ENCODE peak calls at places on chromosomes 5 and 9, in eight cellular contexts. E is CD4-positive, alpha-beta memory T cell; H is Peyer's patch; M is substantia nigra; O is aorta; J is SK-N-SH; I is CD4-positive, CD25-positive, alpha-beta regulatory T cell; B is neuronal stem cell. V is an unnamed sample.

GRCh38 chr9:116435706-116436105 is 251.4 kb upstream of the TRIM32 start:
- DNase-seq in E (no peak), B (no peak), J (no peak), M (no peak), I (no peak), H (no peak), O (no peak), V (no peak)

GRCh38 chr9:126169736-126170135 is 156.9 kb upstream of the MVB12B start:
- DNase-seq in M (no peak), J (no peak), O (no peak), E (no peak), B (no peak), I (no peak), H (no peak), V (no peak)

GRCh38 chr9:130785940-130786500 is 49.0 kb upstream of the ABL1 start:
- DNase-seq in J (peak), I (no peak), H (no peak), O (no peak), M (no peak), B (no peak), E (no peak), V (no peak)

GRCh38 chr5:117077142-117077541 is 502.5 kb upstream of the SEMA6A start:
- DNase-seq in E (no peak), M (no peak), J (no peak), I (no peak), B (no peak), H (no peak), O (no peak), V (no peak)

GRCh38 chr5:28788954-28789353 is 1750.6 kb upstream of the CDH9 start:
- DNase-seq in I (no peak), E (no peak), B (no peak), O (no peak), J (no peak), H (no peak), M (no peak), V (no peak)

GRCh38 chr9:3894764-3895163 is 369.0 kb upstream of the RFX3 start:
- DNase-seq in B (no peak), J (no peak), I (no peak), E (no peak), M (no peak), H (no peak), O (no peak), V (peak)

GRCh38 chr5:16673241-16673998 is 56.6 kb upstream of the RETREG1 start:
- DNase-seq in O (no peak), H (no peak), E (peak), M (no peak), B (no peak), J (no peak), I (peak), V (no peak)

GRCh38 chr5:54159153-54159836 is 151.1 kb downstream of the ARL15 start:
- DNase-seq in J (no peak), B (no peak), I (no peak), M (no peak), H (no peak), E (no peak), O (no peak), V (no peak)

GRCh38 chr5:27241564-27242257 is 203.3 kb upstream of the CDH9 start:
- DNase-seq in E (no peak), J (no peak), I (no peak), H (no peak), M (no peak), O (no peak), B (no peak), V (peak)

GRCh38 chr5:39420482-39421145 is 4.2 kb downstream of the DAB2 start:
- DNase-seq in H (no peak), O (peak), I (no peak), M (no peak), B (no peak), J (no peak), E (no peak), V (no peak)

GRCh38 chr5:167783145-167783817 is 508.2 kb upstream of the WWC1 start:
- DNase-seq in M (no peak), H (no peak), B (no peak), I (no peak), E (no peak), J (no peak), O (no peak), V (peak)

GRCh38 chr9:76323481-76323880 is 70.7 kb downstream of the RFK start:
- DNase-seq in H (no peak), B (no peak), I (no peak), E (no peak), O (no peak), J (no peak), M (no peak), V (no peak)

GRCh38 chr9:135213566-135213965 is 126.1 kb downstream of the OLFM1 start:
- DNase-seq in O (no peak), H (peak), B (no peak), M (no peak), J (no peak), E (no peak), I (no peak), V (no peak)

GRCh38 chr5:111953351-111954127 is 196.5 kb upstream of the NREP start:
- DNase-seq in H (no peak), B (no peak), E (no peak), I (no peak), J (no peak), O (no peak), M (no peak), V (peak)

GRCh38 chr9:77440057-77440456 is 208.1 kb downstream of the GNA14 start:
- DNase-seq in B (no peak), J (peak), O (no peak), I (no peak), H (no peak), E (no peak), M (peak), V (no peak)

GRCh38 chr5:167296056-167296455 is 995.4 kb upstream of the WWC1 start:
- DNase-seq in H (no peak), B (no peak), E (no peak), M (no peak), J (no peak), O (no peak), I (no peak), V (no peak)

GRCh38 chr9:128193469-128194096 is 2.2 kb upstream of the CIZ1 start:
- DNase-seq in B (no peak), O (no peak), H (no peak), J (no peak), M (no peak), E (no peak), I (peak), V (no peak)

GRCh38 chr9:109556786-109557185 is 58.7 kb upstream of the PTPN3 start:
- DNase-seq in E (no peak), I (no peak), O (no peak), B (no peak), H (no peak), M (no peak), J (no peak), V (no peak)

GRCh38 chr9:137247135-137247915 is 3.8 kb upstream of the STPG3 start:
- DNase-seq in O (no peak), E (no peak), J (no peak), I (no peak), H (no peak), B (no peak), M (no peak), V (no peak)

GRCh38 chr9:137312852-137313325 is 10.8 kb upstream of the NRARP start:
- DNase-seq in J (peak), H (peak), M (no peak), B (no peak), I (no peak), O (peak), E (no peak), V (no peak)

GRCh38 chr9:28073278-28073677 is 500.0 kb upstream of the C9orf72 start:
- DNase-seq in E (no peak), J (peak), M (no peak), H (no peak), B (peak), O (no peak), I (peak), V (no peak)

GRCh38 chr5:166781729-166782128 is 1509.7 kb upstream of the WWC1 start:
- DNase-seq in M (no peak), O (no peak), I (no peak), E (no peak), B (peak), H (no peak), J (peak), V (no peak)

GRCh38 chr5:34585601-34586104 is 70.5 kb upstream of the RAI14 start:
- DNase-seq in E (no peak), M (no peak), H (no peak), O (no peak), J (no peak), B (no peak), I (no peak), V (no peak)

GRCh38 chr5:154058055-154059038 is 19.6 kb downstream of the MFAP3 start:
- DNase-seq in J (no peak), E (no peak), O (no peak), H (no peak), M (no peak), B (no peak), I (no peak), V (no peak)

GRCh38 chr5:137316346-137316736 is 182.8 kb downstream of the SPOCK1 start:
- DNase-seq in H (no peak), M (no peak), O (no peak), B (no peak), E (no peak), I (no peak), J (no peak), V (no peak)

GRCh38 chr9:113818391-113818790 is 57.7 kb upstream of the ZNF618 start:
- DNase-seq in B (no peak), I (no peak), M (no peak), H (no peak), J (no peak), E (no peak), O (no peak), V (no peak)

GRCh38 chr5:38258319-38259061 is at the start of gene EGFLAM:
- DNase-seq in I (no peak), E (no peak), O (no peak), J (peak), H (no peak), M (no peak), B (peak), V (no peak)

GRCh38 chr9:4933177-4933576 is 51.9 kb upstream of the JAK2 start:
- DNase-seq in I (no peak), E (no peak), J (no peak), H (no peak), O (no peak), M (no peak), B (no peak), V (no peak)

GRCh38 chr9:4927701-4928100 is 57.4 kb upstream of the JAK2 start:
- DNase-seq in H (no peak), J (no peak), B (no peak), E (no peak), O (no peak), M (no peak), I (no peak), V (no peak)

GRCh38 chr9:4932681-4933080 is 52.4 kb upstream of the JAK2 start:
- DNase-seq in M (no peak), O (no peak), I (no peak), B (no peak), H (no peak), J (no peak), E (no peak), V (no peak)

GRCh38 chr9:4927043-4927471 is 58.0 kb upstream of the JAK2 start:
- DNase-seq in M (no peak), H (no peak), E (no peak), B (no peak), J (no peak), O (no peak), I (no peak), V (no peak)

DNA sequence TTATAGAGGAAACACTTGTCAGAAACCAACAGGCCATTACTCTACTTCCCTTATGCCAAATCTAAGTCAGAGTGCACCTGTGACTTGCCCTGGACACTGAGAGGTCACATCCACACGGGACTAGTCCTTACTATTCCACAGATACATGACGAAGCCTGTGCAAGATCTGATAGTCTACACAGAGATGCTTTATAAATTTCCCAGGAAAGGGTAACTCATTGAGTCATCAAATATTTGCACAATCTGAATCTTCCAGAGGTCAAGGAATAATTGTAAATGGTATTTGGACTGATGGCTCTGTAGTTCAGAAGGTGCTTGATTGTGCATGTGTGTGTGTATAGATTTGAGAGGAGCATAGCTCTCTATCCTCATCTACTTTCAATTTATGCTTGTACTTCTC is 55.2 kb upstream of the JAK2 start:
- DNase-seq in B (no peak), E (no peak), I (no peak), O (no peak), H (no peak), J (no peak), M (no peak), V (no peak)
- H3K27ac ChIP-seq in B (no peak), E (no peak), I (no peak), O (no peak), H (no peak), J (no peak), M (no peak), V (no peak)

GRCh38 chr5:97070234-97070633 is 72.2 kb downstream of the LIX1 start:
- DNase-seq in M (no peak), H (no peak), I (no peak), E (no peak), J (no peak), B (no peak), O (no peak), V (no peak)

GRCh38 chr5:97065475-97065874 is 76.9 kb downstream of the LIX1 start:
- DNase-seq in J (no peak), B (no peak), E (no peak), M (no peak), H (no peak), O (no peak), I (no peak), V (no peak)

GRCh38 chr5:97071101-97071500 is 71.3 kb downstream of the LIX1 start:
- DNase-seq in M (no peak), I (no peak), B (no peak), O (peak), E (no peak), J (no peak), H (no peak), V (peak)

GRCh38 chr5:97063276-97063675 is 79.1 kb downstream of the LIX1 start:
- DNase-seq in I (no peak), M (no peak), E (no peak), O (no peak), J (no peak), H (no peak), B (no peak), V (no peak)

DNA sequence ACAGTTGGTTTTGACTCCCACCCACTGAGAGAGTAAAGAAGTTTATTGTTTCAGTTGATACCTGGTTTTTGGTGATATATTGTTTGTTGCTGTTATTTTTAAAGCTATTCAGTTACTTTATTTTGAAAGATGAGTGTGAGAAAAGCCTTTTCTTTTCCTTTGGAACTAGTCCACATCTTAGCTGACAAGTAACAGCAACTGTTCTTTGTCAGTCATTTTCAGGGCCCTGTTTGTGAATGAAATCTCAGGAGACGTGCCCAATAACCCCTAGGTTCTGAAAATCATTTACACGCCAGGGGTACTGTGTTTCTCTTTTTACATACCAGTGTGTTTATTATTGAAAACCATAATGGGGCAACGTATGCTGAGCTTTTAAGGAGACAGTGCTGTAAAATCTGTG is 75.1 kb downstream of the LIX1 start:
- DNase-seq in H (no peak), J (no peak), M (no peak), O (no peak), B (no peak), I (no peak), E (no peak), V (no peak)
- H3K27ac ChIP-seq in H (no peak), J (no peak), M (no peak), O (no peak), B (no peak), I (no peak), E (no peak), V (no peak)

DNA sequence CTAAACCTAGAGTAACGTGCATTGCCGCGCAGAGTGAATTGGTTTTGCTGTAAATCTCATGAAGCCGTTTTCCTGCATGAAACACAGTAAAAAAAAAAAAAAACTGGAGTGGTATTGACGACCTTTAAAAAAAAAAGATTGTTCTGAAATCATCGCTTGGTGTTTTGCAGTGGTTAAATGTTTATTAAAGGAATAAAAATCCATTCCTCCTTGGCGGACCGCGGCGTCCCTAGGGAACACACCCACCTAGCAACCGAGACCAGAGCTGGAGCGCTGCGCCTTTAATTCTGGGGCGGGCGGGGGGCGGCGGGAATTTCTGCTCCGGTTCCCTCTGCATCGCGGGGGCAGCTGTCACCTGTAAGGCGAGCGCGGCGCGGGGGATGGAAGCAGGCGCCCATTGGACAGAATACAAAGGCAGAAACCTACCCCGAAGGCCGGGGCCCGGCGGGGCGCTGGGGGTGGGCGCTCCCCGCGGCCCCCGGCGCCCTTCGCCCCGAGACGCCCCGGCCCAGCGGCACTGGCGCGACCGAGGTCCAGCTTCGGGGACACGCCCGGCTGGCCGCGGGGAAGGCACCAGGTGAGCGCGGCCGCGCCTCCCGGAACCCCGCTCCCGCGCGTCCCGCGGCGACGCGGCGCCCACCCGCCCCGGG is at the start of gene SOWAHA:
- DNase-seq in B (no peak), O (no peak), E (no peak), H (peak), M (no peak), J (no peak), I (no peak), V (no peak)
- H3K27ac ChIP-seq in B (no peak), O (no peak), E (no peak), H (peak), M (peak), J (no peak), I (no peak), V (no peak)

DNA sequence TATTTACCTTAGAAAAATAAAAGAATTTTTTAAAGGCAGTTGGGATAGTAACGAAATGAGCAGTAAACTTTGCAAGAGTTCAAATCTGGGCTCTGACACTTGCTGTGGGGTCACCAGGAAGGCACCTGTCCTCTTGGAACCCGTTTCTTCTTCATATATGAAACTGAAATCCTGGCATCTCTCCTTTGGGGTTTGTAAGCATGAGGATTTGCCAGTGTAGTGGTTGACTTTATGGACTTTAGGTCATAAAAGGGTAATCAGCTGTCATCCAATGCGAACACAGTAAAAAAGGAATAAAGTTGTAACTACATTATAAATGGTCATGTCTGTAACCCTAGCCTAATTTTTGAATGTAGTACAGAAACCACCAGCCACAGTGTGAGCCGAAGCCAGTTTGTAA is 1.3 kb downstream of the RAB14 start:
- DNase-seq in B (no peak), M (no peak), E (no peak), J (no peak), I (no peak), H (no peak), O (no peak), V (no peak)
- H3K27ac ChIP-seq in B (no peak), M (peak), E (peak), J (no peak), I (peak), H (peak), O (no peak), V (no peak)

GRCh38 chr5:141258948-141259347 is 13.8 kb downstream of the PCDHB15 start:
- DNase-seq in O (no peak), E (no peak), B (no peak), J (no peak), M (no peak), I (no peak), H (no peak), V (no peak)
- H3K27ac ChIP-seq in O (no peak), E (no peak), B (no peak), J (no peak), M (no peak), I (no peak), H (no peak), V (no peak)

DNA sequence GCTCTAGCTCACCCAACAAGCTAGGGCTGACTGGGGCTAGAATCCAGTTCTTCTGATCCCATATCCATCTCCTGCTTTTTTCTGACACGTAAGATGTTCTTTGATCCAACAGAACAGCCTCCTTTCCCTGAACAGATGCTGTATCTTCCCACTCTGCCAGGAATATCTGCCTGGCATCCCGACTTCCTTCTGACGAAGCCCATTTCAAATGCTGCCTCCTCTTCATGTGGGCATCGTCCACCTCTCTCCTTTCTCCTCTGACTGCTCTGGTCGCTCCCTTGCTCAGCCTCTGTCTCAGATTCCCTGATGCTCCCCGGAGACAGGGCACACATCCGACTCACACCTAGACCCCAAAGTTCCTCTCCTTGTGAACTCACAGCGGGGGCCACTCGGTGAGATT is 43.6 kb upstream of the CLK4 start:
- DNase-seq in B (no peak), I (no peak), E (no peak), H (no peak), J (no peak), M (no peak), O (no peak), V (no peak)
- H3K27ac ChIP-seq in B (no peak), I (no peak), E (no peak), H (no peak), J (no peak), M (no peak), O (no peak), V (no peak)

DNA sequence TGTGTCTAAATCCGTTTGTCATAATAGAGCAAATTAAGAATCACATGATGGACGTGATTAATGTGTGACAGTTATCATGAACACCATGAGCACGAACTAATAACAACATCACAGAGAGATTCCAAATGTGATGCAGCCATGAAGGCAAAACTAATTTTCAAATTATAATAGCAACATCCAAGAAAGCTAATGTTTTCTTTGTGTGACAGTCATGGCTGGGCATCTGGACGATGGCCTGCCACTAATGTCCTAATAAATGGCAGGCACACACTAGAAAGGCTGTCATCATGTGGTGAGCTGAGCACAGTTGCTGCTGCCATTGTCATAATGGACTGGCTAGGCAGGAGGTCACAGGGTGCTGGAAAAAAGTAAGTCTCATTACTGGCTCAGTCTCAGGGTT is 280.0 kb upstream of the EFNA5 start:
- DNase-seq in E (no peak), J (peak), M (no peak), I (no peak), O (no peak), H (no peak), B (no peak), V (no peak)
- H3K27ac ChIP-seq in E (no peak), J (peak), M (no peak), I (no peak), O (no peak), H (no peak), B (no peak), V (no peak)

V was measured in AG04450.